ENCODE peak calls at places on chromosomes 11 and 22, in ten cellular contexts. W is prostate gland; Q is kidney epithelial cell; Y is skeletal muscle cell; E is cardiac fibroblast; B is fibroblast of mammary gland; O is lung; T is CD8-positive, alpha-beta memory T cell; J is GM12864; L is AG04449. M is an unnamed sample.
A peak's percentile ranks its signal among the peaks of the same experiment; 100 is the strongest.

GRCh38 chr11:22792497-22792896 is 37.1 kb downstream of the SVIP start:
- DNase-seq in W (no peak), Q (peak; percentile 34), Y (peak; percentile 47), E (peak; percentile 92), B (peak; percentile 33), O (no peak), T (no peak), J (no peak), L (no peak), M (no peak)

GRCh38 chr22:19757985-19758895 is 2.3 kb upstream of the TBX1 start:
- DNase-seq in W (no peak), Q (no peak), Y (no peak), E (no peak), B (no peak), O (no peak), T (no peak), J (no peak), L (no peak), M (no peak)

GRCh38 chr11:18115360-18116127 is 9.7 kb upstream of the SAAL1 start:
- DNase-seq in W (peak; percentile 36), Q (peak; percentile 18), Y (no peak), E (peak; percentile 65), B (peak; percentile 56), O (peak; percentile 65), T (peak; percentile 75), J (peak; percentile 26), L (no peak), M (peak; percentile 55)

GRCh38 chr11:117950999-117951961 is 22.1 kb upstream of the TMPRSS13 start:
- DNase-seq in W (no peak), Q (no peak), Y (no peak), E (no peak), B (no peak), O (peak; percentile 26), T (peak; percentile 66), J (no peak), L (no peak), M (peak; percentile 77)

GRCh38 chr11:98601181-98601773 is 419.5 kb upstream of the CNTN5 start:
- DNase-seq in W (no peak), Q (no peak), Y (no peak), E (no peak), B (no peak), O (peak; percentile 47), T (no peak), J (no peak), L (no peak), M (no peak)

GRCh38 chr11:2828585-2829330 is 56.8 kb downstream of the CDKN1C start:
- DNase-seq in W (no peak), Q (no peak), Y (no peak), E (no peak), B (no peak), O (no peak), T (no peak), J (no peak), L (no peak), M (no peak)

GRCh38 chr11:115213007-115213406 is 291.2 kb downstream of the CADM1 start:
- DNase-seq in W (no peak), Q (no peak), Y (no peak), E (no peak), B (no peak), O (no peak), T (no peak), J (no peak), L (no peak), M (no peak)

GRCh38 chr11:92979176-92979575 is 9.7 kb downstream of the MTNR1B start:
- DNase-seq in W (no peak), Q (no peak), Y (no peak), E (peak; percentile 28), B (peak; percentile 64), O (no peak), T (no peak), J (no peak), L (no peak), M (no peak)

GRCh38 chr11:118633979-118634378 is 26.6 kb downstream of the PHLDB1 start:
- DNase-seq in W (no peak), Q (no peak), Y (no peak), E (peak; percentile 49), B (peak; percentile 79), O (no peak), T (no peak), J (no peak), L (no peak), M (no peak)

GRCh38 chr11:3605721-3606324 is 36.0 kb downstream of the ART5 start:
- DNase-seq in W (peak; percentile 36), Q (no peak), Y (no peak), E (no peak), B (no peak), O (no peak), T (no peak), J (no peak), L (no peak), M (no peak)

GRCh38 chr11:129639300-129639699 is 176.3 kb upstream of the TMEM45B start:
- DNase-seq in W (no peak), Q (peak; percentile 97), Y (peak; percentile 97), E (peak; percentile 97), B (peak; percentile 99), O (no peak), T (no peak), J (no peak), L (peak; percentile 87), M (no peak)

DNA sequence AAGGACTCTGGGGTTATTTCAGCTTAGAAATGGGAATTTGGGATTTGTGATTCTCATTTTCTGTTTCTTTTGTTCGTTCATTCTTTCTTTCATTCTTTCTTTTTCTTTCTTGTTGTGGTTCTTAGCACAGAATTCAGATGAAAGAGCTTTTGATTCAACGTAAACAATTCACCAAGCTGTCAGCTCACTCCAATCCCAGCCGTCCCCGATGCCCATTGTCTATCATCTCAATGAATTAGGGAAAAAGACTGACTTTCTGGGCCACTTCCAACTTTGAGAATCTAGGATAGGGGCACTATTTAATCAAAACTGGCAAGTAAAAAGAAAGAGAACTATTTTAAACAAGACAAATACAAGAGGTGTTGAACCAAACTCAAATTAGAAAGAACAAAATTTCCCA is 25.1 kb upstream of the TMA7B start:
- DNase-seq in W (no peak), Q (no peak), Y (no peak), E (no peak), B (no peak), O (no peak), T (no peak), J (no peak), L (no peak), M (no peak)
- H3K4me3 ChIP-seq in W (no peak overlapping the region), Q (no peak overlapping the region), Y (no peak overlapping the region), E (no peak overlapping the region), B (no peak overlapping the region), O (no peak overlapping the region), T (peak overlapping the region; percentile 43), J (no peak overlapping the region), L (no peak overlapping the region), M (no peak overlapping the region)

DNA sequence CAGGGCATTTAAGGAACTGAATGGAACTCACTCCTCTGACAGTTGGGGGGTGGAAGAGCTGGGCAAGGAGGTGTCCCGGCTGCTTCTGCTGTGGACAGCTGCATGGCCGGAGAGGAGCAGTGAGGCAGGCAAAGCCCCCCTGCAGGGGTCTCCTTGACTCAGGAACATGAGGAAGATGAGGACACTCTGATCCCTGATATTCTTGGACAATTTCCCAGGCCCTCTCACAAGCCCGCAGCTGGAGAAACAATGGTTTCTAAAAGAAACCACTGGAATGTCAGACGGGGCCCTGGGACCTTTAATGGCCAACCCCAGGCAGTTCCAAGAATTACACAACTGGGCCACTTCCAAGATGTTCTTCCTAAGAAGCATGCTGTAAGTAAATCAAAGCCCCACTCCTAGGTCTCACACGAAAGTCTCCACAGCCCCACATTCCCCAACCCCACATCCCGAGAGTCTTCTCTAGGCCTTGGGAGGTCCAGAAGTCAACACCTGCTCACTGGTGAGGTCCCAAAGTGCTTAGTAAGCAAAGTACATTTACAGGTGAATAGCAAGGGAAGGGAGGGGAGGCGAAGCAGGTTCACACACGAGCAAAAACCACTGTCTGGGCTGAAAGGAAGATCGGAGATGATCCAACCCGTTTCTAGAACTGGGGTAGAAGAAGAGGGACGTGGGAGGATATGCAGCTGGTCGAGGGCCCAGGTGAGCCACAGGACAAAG is 1.0 kb upstream of the CCDC86 start:
- DNase-seq in W (no peak), Q (peak; percentile 78), Y (peak; percentile 94), E (peak; percentile 94), B (peak; percentile 97), O (no peak), T (no peak), J (no peak), L (peak; percentile 83), M (no peak)
- H3K4me3 ChIP-seq in W (no peak overlapping the region), Q (no peak overlapping the region), Y (no peak overlapping the region), E (no peak overlapping the region), B (no peak overlapping the region), O (no peak overlapping the region), T (peak overlapping the region; percentile 95), J (no peak overlapping the region), L (no peak overlapping the region), M (no peak overlapping the region)

GRCh38 chr11:20026629-20027545 is 133.4 kb downstream of the DBX1 start:
- DNase-seq in W (no peak), Q (no peak), Y (no peak), E (peak; percentile 44), B (no peak), O (no peak), T (no peak), J (no peak), L (no peak), M (no peak)

GRCh38 chr11:20030472-20030871 is 129.8 kb downstream of the DBX1 start:
- DNase-seq in W (no peak), Q (no peak), Y (no peak), E (no peak), B (no peak), O (no peak), T (no peak), J (no peak), L (no peak), M (no peak)

GRCh38 chr11:20029193-20029592 is 131.1 kb downstream of the DBX1 start:
- DNase-seq in W (no peak), Q (no peak), Y (no peak), E (no peak), B (no peak), O (no peak), T (no peak), J (no peak), L (no peak), M (no peak)

GRCh38 chr11:20025331-20025840 is 134.9 kb downstream of the DBX1 start:
- DNase-seq in W (no peak), Q (no peak), Y (no peak), E (no peak), B (no peak), O (no peak), T (no peak), J (no peak), L (no peak), M (no peak)

DNA sequence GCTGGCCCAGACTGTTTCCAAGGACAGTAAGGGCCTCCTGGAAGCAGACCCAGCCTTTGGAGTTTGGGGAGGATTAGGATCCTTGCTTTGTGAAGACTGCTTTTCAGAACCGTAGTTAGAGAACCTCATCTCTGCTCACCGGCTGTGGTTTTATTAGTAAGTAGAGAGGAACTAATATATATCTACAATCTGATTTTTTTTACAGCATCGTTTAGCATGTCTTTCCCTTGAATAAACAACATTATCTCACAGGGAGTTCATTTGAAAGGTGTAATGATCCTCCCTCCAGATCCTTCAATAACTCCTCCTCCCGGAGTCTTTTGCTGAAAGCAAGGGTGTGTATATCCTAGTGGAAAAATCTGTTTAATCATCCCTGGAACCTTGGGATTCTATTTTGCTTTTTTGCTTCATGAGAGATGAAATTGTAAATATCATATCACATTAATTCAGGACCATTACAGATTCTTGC is 132.7 kb downstream of the DBX1 start:
- DNase-seq in W (no peak), Q (no peak), Y (no peak), E (no peak), B (no peak), O (no peak), T (no peak), J (no peak), L (no peak), M (no peak)
- H3K4me3 ChIP-seq in W (no peak overlapping the region), Q (peak overlapping the region; percentile 1), Y (no peak overlapping the region), E (no peak overlapping the region), B (no peak overlapping the region), O (no peak overlapping the region), T (no peak overlapping the region), J (no peak overlapping the region), L (no peak overlapping the region), M (no peak overlapping the region)

GRCh38 chr11:57512646-57513445 is 2.7 kb downstream of the SLC43A1 start:
- DNase-seq in W (no peak), Q (no peak), Y (no peak), E (no peak), B (no peak), O (no peak), T (no peak), J (no peak), L (no peak), M (no peak)
- H3K4me3 ChIP-seq in W (no peak overlapping the region), Q (no peak overlapping the region), Y (no peak overlapping the region), E (no peak overlapping the region), B (no peak overlapping the region), O (no peak overlapping the region), T (no peak overlapping the region), J (peak overlapping the region; percentile 5), L (no peak overlapping the region), M (no peak overlapping the region)

M was measured in Jurkat, Clone E6-1.